ENCODE peak calls at places on chromosomes 16 and 17, in nine cellular contexts. W is heart right ventricle, T is heart left ventricle, P is stomach, I is mesendoderm, X is mesenchymal stem cell, H is vagina, D is psoas muscle, J is upper lobe of left lung. F is an unnamed sample. For H3K27me3, the result is how much of the 10 kb centered on the place peaks cover.

GRCh38 chr17:58330544-58330996 is 2.0 kb upstream of the TSPOAP1 start:
- DNase-seq in W (no peak), T (no peak), P (no peak), I (no peak), X (no peak), H (no peak), D (no peak), J (no peak), F (no peak)

GRCh38 chr17:3529817-3530741 is 27.5 kb downstream of the TRPV3 start:
- DNase-seq in W (peak), T (peak), P (no peak), I (peak), X (no peak), H (no peak), D (peak), J (peak), F (no peak)

GRCh38 chr16:76639685-76640289 is 362.6 kb downstream of the CNTNAP4 start:
- DNase-seq in W (no peak), T (no peak), P (no peak), I (peak), X (peak), H (no peak), D (no peak), J (no peak), F (peak)

GRCh38 chr16:85123891-85124635 is 11.8 kb upstream of the CIBAR2 start:
- DNase-seq in W (peak), T (peak), P (no peak), I (peak), X (peak), H (no peak), D (peak), J (peak), F (peak)

GRCh38 chr17:42112552-42113176 is at the start of gene DHX58:
- DNase-seq in W (peak), T (peak), P (peak), I (no peak), X (peak), H (no peak), D (peak), J (peak), F (peak)

GRCh38 chr16:3215601-3216262 is 19.2 kb downstream of the ZNF200 start:
- DNase-seq in W (no peak), T (no peak), P (no peak), I (no peak), X (no peak), H (no peak), D (no peak), J (no peak), F (no peak)

GRCh38 chr17:82236142-82236971 is 7.5 kb downstream of the SLC16A3 start:
- DNase-seq in W (no peak), T (peak), P (peak), I (peak), X (peak), H (no peak), D (peak), J (peak), F (peak)

GRCh38 chr17:17978481-17979424 is 6.1 kb downstream of the DRC3 start:
- DNase-seq in W (no peak), T (no peak), P (no peak), I (no peak), X (no peak), H (no peak), D (no peak), J (peak), F (no peak)

GRCh38 chr16:66984902-66985311 is 3.5 kb upstream of the CES4A start:
- DNase-seq in W (no peak), T (no peak), P (no peak), I (no peak), X (no peak), H (no peak), D (no peak), J (no peak), F (no peak)

GRCh38 chr17:76493505-76494167 is 7.6 kb downstream of the RHBDF2 start:
- DNase-seq in W (no peak), T (no peak), P (peak), I (no peak), X (no peak), H (no peak), D (no peak), J (no peak), F (no peak)

GRCh38 chr17:51214920-51215319 is 44.9 kb downstream of the MBTD1 start:
- DNase-seq in W (no peak), T (no peak), P (no peak), I (no peak), X (no peak), H (no peak), D (no peak), J (no peak), F (no peak)

GRCh38 chr16:56591377-56592060 is 2.2 kb downstream of the MT3 start:
- DNase-seq in W (no peak), T (no peak), P (no peak), I (no peak), X (no peak), H (no peak), D (no peak), J (no peak), F (no peak)
- H3K27ac ChIP-seq in W (no peak), T (no peak), P (no peak), I (no peak), X (no peak), H (no peak), D (no peak), J (no peak), F (no peak)

GRCh38 chr16:86784267-86784626 is 205.9 kb downstream of the FOXL1 start:
- DNase-seq in W (no peak), T (no peak), P (peak), I (no peak), X (no peak), H (no peak), D (no peak), J (no peak), F (no peak)
- H3K27me3 ChIP-seq in W (under half), T (under half), P (under half), I (under half), X (under half), H (under half), D (half or more), J (under half), F (under half)

DNA sequence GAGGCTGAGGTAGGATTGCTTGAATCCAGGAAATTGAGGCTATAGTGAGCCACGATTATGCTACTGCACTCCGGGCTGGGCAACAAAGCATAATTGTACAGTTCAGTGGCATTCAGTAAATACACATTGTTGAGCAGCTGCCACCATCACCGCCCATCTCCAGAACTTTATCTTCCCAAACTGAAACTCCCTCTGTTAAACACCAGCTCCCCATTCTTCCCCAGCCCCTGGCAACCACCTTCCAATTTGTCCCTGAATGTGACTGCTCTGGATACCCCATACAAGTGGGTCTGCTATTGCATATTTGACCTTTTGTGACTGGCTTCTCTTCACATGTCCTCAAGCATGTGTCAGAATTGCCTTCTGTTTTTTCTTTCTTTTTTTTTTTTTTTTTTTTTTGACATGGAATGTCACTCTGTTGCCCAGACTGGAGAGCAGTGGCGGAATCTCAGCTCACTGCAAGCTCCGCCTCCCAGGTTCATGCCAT is 2.9 kb downstream of the RPL38 start:
- DNase-seq in W (no peak), T (no peak), P (no peak), I (peak), X (no peak), H (no peak), D (no peak), J (no peak), F (no peak)
- H3K4me3 ChIP-seq in W (no peak), T (no peak), P (no peak), I (no peak), X (no peak), H (no peak), D (no peak), J (no peak), F (no peak)

GRCh38 chr16:11667221-11667823 is 933 bp upstream of the SNN start:
- DNase-seq in W (no peak), T (no peak), P (no peak), I (no peak), X (no peak), H (no peak), D (no peak), J (no peak), F (no peak)
- H3K27ac ChIP-seq in W (peak), T (peak), P (peak), I (no peak), X (no peak), H (peak), D (peak), J (no peak), F (no peak)

GRCh38 chr16:1976951-1977874 is 4.1 kb downstream of the NOXO1 start:
- DNase-seq in W (no peak), T (peak), P (no peak), I (no peak), X (no peak), H (no peak), D (no peak), J (no peak), F (no peak)
- H3K27me3 ChIP-seq in W (half or more), T (under half), P (under half), I (under half), X (under half), H (under half), D (under half), J (under half), F (under half)

GRCh38 chr16:4968879-4969278 is 10.7 kb downstream of the SEC14L5 start:
- DNase-seq in W (no peak), T (no peak), P (no peak), I (peak), X (no peak), H (no peak), D (no peak), J (no peak), F (no peak)
- H3K4me3 ChIP-seq in W (no peak), T (no peak), P (no peak), I (no peak), X (no peak), H (no peak), D (peak), J (no peak), F (no peak)

DNA sequence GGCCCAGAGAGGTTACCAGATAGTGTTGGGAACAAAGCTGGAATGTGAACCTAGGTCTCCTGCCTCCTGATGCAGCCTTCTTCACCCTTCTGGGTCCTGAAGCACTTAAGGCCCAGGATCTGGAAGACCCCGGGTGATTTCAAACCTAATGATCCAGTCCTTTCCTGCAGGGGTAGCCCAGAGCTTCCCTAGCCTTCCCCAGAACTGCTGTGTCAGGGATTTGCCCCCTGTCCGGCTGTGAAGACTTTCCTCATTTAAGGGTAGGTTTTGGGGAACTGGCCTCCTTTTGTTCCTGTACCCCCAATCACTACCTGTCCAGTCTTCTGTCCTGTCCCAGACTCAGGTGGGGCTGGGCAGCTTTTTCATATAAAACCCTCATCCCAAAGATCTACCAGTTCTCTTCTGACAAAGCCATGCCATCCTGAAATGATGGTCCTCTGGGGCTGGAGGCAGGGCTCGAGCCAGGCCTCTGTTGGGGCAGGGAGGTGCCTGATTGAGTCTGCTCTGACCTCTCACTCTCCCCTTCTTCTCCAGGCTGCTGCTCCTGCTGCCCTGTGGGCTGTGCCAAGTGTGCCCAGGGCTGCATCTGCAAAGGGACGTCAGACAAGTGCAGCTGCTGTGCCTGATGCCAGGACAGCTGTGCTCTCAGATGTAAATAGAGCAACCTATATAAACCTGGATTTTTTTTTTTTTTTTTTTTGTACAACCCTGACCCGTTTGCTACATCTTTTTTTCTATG is 1.3 kb downstream of the MT1X start:
- DNase-seq in W (no peak), T (no peak), P (no peak), I (no peak), X (no peak), H (no peak), D (peak), J (no peak), F (peak)
- H3K27ac ChIP-seq in W (peak), T (peak), P (peak), I (no peak), X (no peak), H (peak), D (peak), J (peak), F (peak)

DNA sequence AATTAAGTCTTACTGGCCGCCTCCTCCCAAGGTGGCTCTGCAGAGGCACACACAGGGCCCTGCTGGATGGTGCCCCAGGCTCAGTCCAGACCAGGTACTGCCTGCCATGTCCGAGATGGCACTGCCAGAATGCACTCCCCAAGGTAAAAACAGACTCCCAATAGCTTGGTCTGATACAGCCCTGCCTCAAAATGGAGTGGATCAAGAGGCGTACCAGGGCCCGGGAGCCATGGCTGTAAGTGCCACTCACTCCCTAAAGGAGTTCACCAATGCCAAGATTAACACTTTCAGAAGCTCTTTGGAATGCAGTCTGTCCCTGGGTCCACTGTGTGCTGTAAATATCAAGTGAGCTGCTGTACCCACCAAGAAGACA is 576 bp upstream of the MYO18A start:
- DNase-seq in W (no peak), T (no peak), P (no peak), I (no peak), X (no peak), H (no peak), D (no peak), J (no peak), F (no peak)
- H3K27me3 ChIP-seq in W (under half), T (under half), P (under half), I (under half), X (under half), H (under half), D (under half), J (under half), F (under half)

GRCh38 chr17:7582401-7583252 is 1.0 kb upstream of the MPDU1 start:
- DNase-seq in W (no peak), T (peak), P (no peak), I (no peak), X (no peak), H (no peak), D (peak), J (peak), F (no peak)

GRCh38 chr17:7579001-7579838 is at the start of gene CD68:
- DNase-seq in W (peak), T (peak), P (peak), I (peak), X (peak), H (no peak), D (peak), J (no peak), F (peak)

GRCh38 chr17:7580631-7581554 is 1.5 kb downstream of the CD68 start:
- DNase-seq in W (no peak), T (peak), P (no peak), I (no peak), X (no peak), H (no peak), D (no peak), J (no peak), F (peak)

GRCh38 chr17:7577327-7578199 is 1.9 kb upstream of the CD68 start:
- DNase-seq in W (no peak), T (no peak), P (no peak), I (no peak), X (no peak), H (no peak), D (no peak), J (no peak), F (no peak)

DNA sequence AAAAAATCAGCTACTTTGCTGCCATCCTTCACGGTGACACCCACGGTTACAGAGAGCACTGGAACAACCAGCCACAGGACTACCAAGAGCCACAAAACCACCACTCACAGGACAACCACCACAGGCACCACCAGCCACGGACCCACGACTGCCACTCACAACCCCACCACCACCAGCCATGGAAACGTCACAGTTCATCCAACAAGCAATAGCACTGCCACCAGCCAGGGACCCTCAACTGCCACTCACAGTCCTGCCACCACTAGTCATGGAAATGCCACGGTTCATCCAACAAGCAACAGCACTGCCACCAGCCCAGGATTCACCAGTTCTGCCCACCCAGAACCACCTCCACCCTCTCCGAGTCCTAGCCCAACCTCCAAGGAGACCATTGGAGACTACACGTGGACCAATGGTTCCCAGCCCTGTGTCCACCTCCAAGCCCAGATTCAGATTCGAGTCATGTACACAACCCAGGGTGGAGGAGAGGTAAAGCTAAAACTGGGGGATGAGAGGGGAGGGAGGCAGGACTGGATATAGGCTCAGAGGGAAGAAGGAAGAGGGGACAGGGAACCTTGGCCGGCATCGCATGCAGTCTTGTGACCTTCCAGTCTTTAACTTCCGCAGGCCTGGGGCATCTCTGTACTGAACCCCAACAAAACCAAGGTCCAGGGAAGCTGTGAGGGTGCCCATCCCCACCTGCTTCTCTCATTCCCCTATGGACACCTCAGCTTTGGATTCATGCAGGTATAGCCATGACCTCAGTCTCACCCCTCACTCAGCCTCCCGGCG is 597 bp downstream of the CD68 start:
- DNase-seq in W (no peak), T (peak), P (no peak), I (no peak), X (no peak), H (no peak), D (no peak), J (no peak), F (no peak)
- H3K4me3 ChIP-seq in W (peak), T (peak), P (peak), I (no peak), X (peak), H (peak), D (peak), J (peak), F (peak)